ENCODE peak calls at places on chromosome 2, in eight cellular contexts. O, Q, Z, S, C, R, H and G are unnamed samples.

GRCh38 chr2:130241041-130241707 is 42.9 kb upstream of the TUBA3E start:
- DNase-seq in H (peak), R (no peak), S (no peak), Q (no peak), O (no peak), C (no peak), Z (no peak), G (no peak)

GRCh38 chr2:180291552-180292421 is 284.7 kb upstream of the CWC22 start:
- DNase-seq in C (no peak), H (no peak), Z (no peak), Q (no peak), S (no peak), R (no peak), O (no peak), G (no peak)

GRCh38 chr2:15588329-15588919 is 3.2 kb upstream of the DDX1 start:
- DNase-seq in S (no peak), O (peak), H (peak), C (peak), Z (peak), R (peak), Q (no peak), G (no peak)

GRCh38 chr2:97983698-97984097 is 12.1 kb downstream of the TMEM131 start:
- DNase-seq in S (no peak), R (no peak), O (no peak), Q (no peak), C (no peak), H (no peak), Z (no peak), G (no peak)

GRCh38 chr2:202418027-202418426 is 41.9 kb downstream of the BMPR2 start:
- DNase-seq in S (no peak), R (no peak), C (no peak), H (no peak), Q (no peak), O (no peak), Z (no peak), G (no peak)

GRCh38 chr2:78397198-78397597 is 628.3 kb upstream of the REG3G start:
- DNase-seq in H (no peak), R (no peak), Q (no peak), C (no peak), Z (no peak), S (no peak), O (no peak), G (no peak)

GRCh38 chr2:60569680-60570111 is 16.2 kb upstream of the BCL11A start:
- DNase-seq in C (no peak), H (no peak), Z (no peak), S (no peak), O (peak), Q (no peak), R (no peak), G (no peak)

GRCh38 chr2:29841386-29842004 is 79.9 kb downstream of the ALK start:
- DNase-seq in Q (peak), R (no peak), O (peak), H (peak), S (no peak), Z (peak), C (no peak), G (no peak)

GRCh38 chr2:240961878-240962277 is 36.5 kb upstream of the SNED1 start:
- DNase-seq in H (no peak), O (no peak), Z (no peak), R (no peak), S (peak), Q (no peak), C (no peak), G (peak)

GRCh38 chr2:16136461-16137035 is 196.2 kb downstream of the MYCN start:
- DNase-seq in O (no peak), Q (no peak), R (no peak), S (no peak), Z (no peak), C (no peak), H (no peak), G (no peak)

GRCh38 chr2:239873656-239874635 is 151.2 kb downstream of the NDUFA10 start:
- DNase-seq in O (no peak), Q (no peak), S (no peak), Z (no peak), R (no peak), C (peak), H (no peak), G (no peak)

GRCh38 chr2:206920310-206920709 is 19.0 kb upstream of the CPO start:
- DNase-seq in Z (no peak), O (no peak), S (no peak), C (no peak), R (no peak), Q (no peak), H (no peak), G (no peak)

GRCh38 chr2:220341014-220341413 is 713.6 kb downstream of the SLC4A3 start:
- DNase-seq in S (no peak), Q (no peak), R (no peak), C (no peak), O (no peak), H (no peak), Z (no peak), G (no peak)